ENCODE peak calls at places on chromosomes 6 and 20, in eight cellular contexts. H is CD8-positive, alpha-beta memory T cell; V is SJSA1; E is naive thymus-derived CD4-positive, alpha-beta T cell; A is GM12878; B is aorta; Z is cardiac muscle cell; S is HepG2. J is an unnamed sample.

GRCh38 chr6:139881728-139882211 is 507.3 kb upstream of the CITED2 start:
- DNase-seq in E (no peak), V (peak; percentile 68), B (no peak), Z (peak; percentile 47), S (peak; percentile 34), H (no peak), A (no peak), J (peak; percentile 52)

GRCh38 chr6:158655569-158656450 is 6.0 kb downstream of the SYTL3 start:
- DNase-seq in S (no peak), V (no peak), B (no peak), E (no peak), H (no peak), Z (no peak), A (no peak), J (no peak)

GRCh38 chr6:14132244-14133220 is 15.0 kb downstream of the CD83 start:
- DNase-seq in B (no peak), S (peak; percentile 22), V (no peak), E (no peak), H (no peak), A (no peak), Z (no peak), J (no peak)

GRCh38 chr20:40668449-40669228 is 20.4 kb downstream of the MAFB start:
- DNase-seq in V (no peak), Z (no peak), S (peak; percentile 96), A (no peak), E (no peak), B (no peak), H (no peak), J (no peak)

GRCh38 chr6:1379026-1379809 is 10.2 kb upstream of the FOXF2 start:
- DNase-seq in Z (no peak), S (no peak), H (no peak), A (no peak), E (no peak), V (no peak), B (no peak), J (peak; percentile 32)

GRCh38 chr6:113381957-113382356 is 475.2 kb upstream of the MARCKS start:
- DNase-seq in S (no peak), H (no peak), E (no peak), V (no peak), A (peak; percentile 55), Z (peak; percentile 18), B (no peak), J (peak; percentile 47)

GRCh38 chr6:90859056-90859455 is 272.2 kb upstream of the MAP3K7 start:
- DNase-seq in V (no peak), H (no peak), E (no peak), B (no peak), Z (no peak), A (no peak), S (no peak), J (no peak)

GRCh38 chr20:19970256-19970765 is 46.9 kb upstream of the NAA20 start:
- DNase-seq in H (no peak), B (no peak), S (no peak), Z (no peak), E (no peak), A (no peak), V (no peak), J (peak; percentile 52)

GRCh38 chr6:163263998-163264661 is 150.4 kb upstream of the QKI start:
- DNase-seq in E (no peak), Z (no peak), V (no peak), S (no peak), H (no peak), B (no peak), A (no peak), J (no peak)

GRCh38 chr20:29689411-29690225 is 1567.8 kb upstream of the DEFB115 start:
- DNase-seq in B (peak; percentile 70), H (no peak), A (no peak), S (no peak), Z (no peak), V (no peak), E (peak; percentile 27), J (no peak)

GRCh38 chr6:42375007-42375635 is 76.6 kb downstream of the TRERF1 start:
- DNase-seq in H (no peak), Z (no peak), B (no peak), A (no peak), V (no peak), E (no peak), S (no peak), J (no peak)

GRCh38 chr6:159008656-159009288 is 8.8 kb upstream of the RSPH3 start:
- DNase-seq in E (peak; percentile 32), V (peak; percentile 29), A (no peak), Z (peak; percentile 49), H (peak; percentile 53), B (no peak), S (peak; percentile 25), J (peak; percentile 46)

GRCh38 chr6:158996863-158997262 is 3.1 kb downstream of the RSPH3 start:
- DNase-seq in S (no peak), V (no peak), A (no peak), E (no peak), Z (no peak), H (no peak), B (no peak), J (no peak)

GRCh38 chr6:5028921-5029320 is 25.1 kb upstream of the RPP40 start:
- DNase-seq in E (no peak), H (no peak), Z (no peak), S (peak; percentile 36), V (no peak), B (no peak), A (no peak), J (no peak)

GRCh38 chr6:32867559-32868256 is 13.7 kb downstream of the PSMB9 start:
- DNase-seq in Z (no peak), H (no peak), E (no peak), S (no peak), B (no peak), V (no peak), A (no peak), J (no peak)

GRCh38 chr6:70685494-70686180 is 18.0 kb downstream of the SMAP1 start:
- DNase-seq in V (no peak), Z (no peak), E (no peak), B (no peak), H (no peak), S (no peak), A (no peak), J (no peak)

GRCh38 chr6:104859225-104860146 is at the start of gene HACE1:
- DNase-seq in H (peak; percentile 86), Z (peak; percentile 94), B (peak; percentile 97), A (peak; percentile 45), E (peak; percentile 84), V (peak; percentile 90), S (peak; percentile 78), J (peak; percentile 97)

DNA sequence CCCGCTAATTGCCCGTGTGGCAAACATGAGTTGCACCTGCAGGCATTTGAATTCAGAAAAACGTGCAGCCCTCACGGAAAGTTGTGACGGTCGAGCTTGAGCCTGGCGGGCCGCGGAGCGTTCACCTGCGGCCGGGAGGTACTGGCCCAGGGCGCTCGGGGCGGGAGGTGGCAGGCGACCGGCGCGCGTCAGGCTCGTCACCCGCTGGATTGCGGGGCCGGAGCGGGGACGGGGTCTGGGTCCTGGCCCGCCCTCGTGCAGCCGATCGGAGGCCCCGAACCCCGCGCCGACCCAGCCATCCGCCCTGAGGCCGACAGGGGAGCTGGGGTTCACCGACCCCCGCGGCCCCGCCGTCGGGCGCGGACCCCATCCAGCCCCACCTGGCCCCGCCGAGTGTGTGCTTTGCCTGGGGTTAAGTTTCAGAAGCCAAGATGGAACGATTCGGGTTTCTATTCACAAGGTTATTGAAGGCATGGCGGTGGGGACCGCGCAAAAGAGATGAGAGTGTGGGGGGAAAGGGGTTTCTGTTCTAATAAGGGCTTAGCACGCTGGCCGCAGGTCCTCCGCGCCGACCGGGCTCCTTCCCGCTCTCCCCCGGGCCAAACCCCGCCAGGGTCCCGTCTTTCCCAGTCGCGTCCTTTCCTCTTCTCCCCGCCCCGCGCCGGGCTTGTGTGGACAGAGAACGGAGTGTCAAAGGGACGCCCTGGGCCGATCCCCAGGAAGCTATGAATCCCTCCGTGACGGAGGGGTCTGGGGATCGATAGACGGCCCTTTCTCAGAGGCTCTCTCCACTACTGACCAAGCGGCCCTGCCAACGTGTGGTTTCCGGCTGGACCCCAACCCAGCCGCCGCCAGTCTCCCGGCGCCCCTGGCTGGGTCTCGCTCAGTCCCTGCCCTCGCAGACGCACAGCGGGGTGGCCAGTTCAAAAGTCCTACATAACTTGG is 1.6 kb upstream of the HEY2 start:
- DNase-seq in B (peak; percentile 87), S (no peak), H (peak; percentile 29), E (peak; percentile 32), V (peak; percentile 48), A (no peak), Z (peak; percentile 72), J (peak; percentile 64)
- H3K27me3 ChIP-seq in B (no peaks in the 10 kb centered on the region), S (peaks cover 3% of the 10 kb centered on the region), H (peaks cover 40% of the 10 kb centered on the region), E (peaks cover 19% of the 10 kb centered on the region), V (peaks cover 70% of the 10 kb centered on the region), A (peaks cover 5% of the 10 kb centered on the region), Z (peaks cover 11% of the 10 kb centered on the region), J (peaks cover 21% of the 10 kb centered on the region)

DNA sequence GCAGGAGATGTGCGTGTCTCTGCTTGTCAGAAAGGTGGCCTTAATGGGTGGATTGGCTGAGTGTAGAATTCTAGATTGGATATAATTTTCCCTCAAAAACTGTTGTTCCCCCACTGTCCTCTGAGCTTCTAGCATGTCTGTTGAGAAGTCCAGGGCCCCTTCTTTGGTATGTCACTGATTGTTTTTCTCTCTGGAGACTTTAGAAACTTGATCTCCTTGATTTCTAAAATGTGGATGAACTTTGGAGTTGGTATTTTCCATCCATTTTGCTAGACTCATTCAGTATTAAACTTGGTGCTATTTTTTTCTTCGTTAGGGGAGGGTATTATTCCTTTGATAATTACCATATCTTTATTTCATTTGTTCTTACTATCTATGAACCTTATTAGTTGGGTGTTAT is 68.3 kb downstream of the ARID1B start:
- DNase-seq in A (no peak), E (no peak), B (no peak), Z (no peak), S (peak; percentile 13), H (no peak), V (no peak), J (peak; percentile 42)
- H3K4me1 ChIP-seq in A (peaks cover 25% of the 10 kb centered on the region), E (peaks cover 19% of the 10 kb centered on the region), B (peaks cover 16% of the 10 kb centered on the region), Z (peaks cover 45% of the 10 kb centered on the region), S (peaks cover 23% of the 10 kb centered on the region), H (peaks cover 25% of the 10 kb centered on the region), V (peaks cover 24% of the 10 kb centered on the region), J (peaks cover 48% of the 10 kb centered on the region)

DNA sequence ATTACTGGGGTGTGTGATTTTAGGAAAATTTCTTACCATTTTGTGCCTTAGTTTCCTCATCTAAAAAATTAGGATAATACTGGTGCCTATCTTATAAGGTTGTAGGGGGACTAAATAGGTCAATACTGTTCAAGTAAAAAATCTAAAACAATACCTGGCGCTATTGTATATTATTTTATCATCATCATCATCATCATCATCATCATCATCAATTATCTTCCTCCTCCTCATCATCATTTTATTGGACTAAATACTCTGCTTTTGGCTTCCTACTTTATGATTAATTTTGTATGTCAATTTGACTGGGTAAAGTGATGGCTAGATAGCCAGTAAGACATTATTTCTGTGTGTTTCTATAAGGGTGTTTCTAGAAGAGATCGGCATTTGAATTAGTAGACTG is 435.5 kb downstream of the DHX35 start:
- DNase-seq in B (no peak), Z (no peak), V (no peak), S (no peak), E (no peak), H (no peak), A (no peak), J (no peak)
- H3K27me3 ChIP-seq in B (no peaks in the 10 kb centered on the region), Z (no peaks in the 10 kb centered on the region), V (no peaks in the 10 kb centered on the region), S (no peaks in the 10 kb centered on the region), E (no peaks in the 10 kb centered on the region), H (no peaks in the 10 kb centered on the region), A (no peaks in the 10 kb centered on the region), J (peaks cover 9% of the 10 kb centered on the region)

DNA sequence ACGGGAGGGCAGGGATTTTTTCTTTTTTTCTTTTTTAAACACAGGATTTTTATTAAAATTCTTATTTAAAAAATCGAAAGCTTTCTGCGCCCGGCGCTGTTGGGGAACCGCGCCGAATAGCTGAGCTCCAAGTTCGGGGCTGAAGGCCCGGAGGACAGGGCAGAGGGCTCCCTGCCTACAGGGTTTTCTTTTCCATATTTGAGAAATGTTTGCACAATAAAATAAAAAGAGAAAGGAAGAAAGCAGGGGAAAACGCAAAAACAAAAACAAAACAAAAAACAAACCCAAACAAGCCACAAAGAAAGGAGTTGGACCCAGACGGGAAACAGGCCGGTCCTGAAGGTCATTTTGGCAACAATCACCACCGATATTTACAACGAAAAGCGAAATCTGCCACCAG is 2.9 kb downstream of the NKX2-2 start:
- DNase-seq in V (no peak), E (no peak), S (no peak), B (no peak), A (no peak), Z (no peak), H (no peak), J (no peak)
- H3K4me1 ChIP-seq in V (peaks cover 11% of the 10 kb centered on the region), E (peaks cover 4% of the 10 kb centered on the region), S (peaks cover 11% of the 10 kb centered on the region), B (no peaks in the 10 kb centered on the region), A (no peaks in the 10 kb centered on the region), Z (peaks cover 3% of the 10 kb centered on the region), H (peaks cover 38% of the 10 kb centered on the region), J (peaks cover 19% of the 10 kb centered on the region)

J was measured in adipocyte.